ENCODE peak calls at places on chromosomes 3 and 15, in four cellular contexts. W is ovary, F is heart left ventricle, X is SK-N-SH. U is an unnamed sample.
A peak's percentile ranks its signal among the peaks of the same experiment; 100 is the strongest.

GRCh38 chr3:54641226-54642014 is 286.4 kb downstream of the LRTM1 start:
- DNase-seq in F (no peak), W (no peak), X (no peak), U (no peak)

GRCh38 chr3:8895829-8896228 is 67.4 kb downstream of the RAD18 start:
- DNase-seq in X (no peak), W (no peak), F (no peak), U (no peak)

GRCh38 chr15:83365370-83365938 is 81.0 kb upstream of the BNC1 start:
- DNase-seq in W (peak; percentile 56), X (peak; percentile 55), F (no peak), U (peak; percentile 68)

GRCh38 chr15:79219393-79220056 is 63.0 kb upstream of the ANKRD34C start:
- DNase-seq in W (no peak), F (no peak), X (no peak), U (no peak)

GRCh38 chr3:88595025-88595424 is 445.3 kb downstream of the C3orf38 start:
- DNase-seq in F (no peak), X (no peak), W (no peak), U (peak; percentile 1)

GRCh38 chr3:169286214-169286613 is 377.3 kb downstream of the MECOM start:
- DNase-seq in F (no peak), X (no peak), W (no peak), U (peak; percentile 47)

GRCh38 chr15:38186505-38186904 is 66.1 kb upstream of the SPRED1 start:
- DNase-seq in F (no peak), W (no peak), X (no peak), U (no peak)

GRCh38 chr15:47439146-47439869 is 278.0 kb upstream of the SEMA6D start:
- DNase-seq in X (peak; percentile 9), F (no peak), W (no peak), U (no peak)

GRCh38 chr15:90868261-90868689 is at the start of gene FURIN:
- DNase-seq in W (no peak), X (no peak), F (no peak), U (no peak)

DNA sequence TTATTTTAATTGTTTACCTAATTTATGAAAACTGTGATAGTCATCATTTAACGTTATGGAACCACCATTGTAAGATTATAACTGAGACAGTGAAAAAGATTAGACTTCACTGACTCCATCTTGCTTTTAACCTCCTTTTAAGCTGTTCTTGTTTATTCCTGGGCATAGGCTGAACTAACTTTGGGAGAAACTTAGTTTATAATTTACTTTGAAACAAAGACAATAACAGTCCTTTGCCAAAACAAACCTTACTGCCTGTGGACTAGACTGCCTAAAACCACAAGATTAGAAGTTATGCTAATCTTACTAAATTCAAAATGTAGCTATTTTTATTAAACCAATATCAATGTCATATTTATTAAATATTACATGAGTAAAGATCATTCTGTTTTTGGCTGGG is 44.3 kb upstream of the TMEM45A start:
- DNase-seq in X (no peak), W (no peak), F (no peak), U (no peak)
- H3K4me3 ChIP-seq in X (no peak overlapping the region), W (no peak overlapping the region), F (no peak overlapping the region), U (no peak overlapping the region)

GRCh38 chr3:51710631-51711351 is 3.9 kb downstream of the GRM2 start:
- DNase-seq in F (peak; percentile 15), X (peak; percentile 47), W (peak; percentile 18), U (no peak)
- TF ChIP-seq CTCF in F (no peak), X (no peak), W (no peak), U (no peak)

GRCh38 chr15:64861331-64861730 is 19.6 kb downstream of the PLEKHO2 start:
- DNase-seq in W (no peak), F (no peak), X (no peak), U (no peak)

GRCh38 chr15:64865998-64866520 is 24.3 kb downstream of the PLEKHO2 start:
- DNase-seq in W (peak; percentile 79), X (no peak), F (no peak), U (peak; percentile 63)

GRCh38 chr15:64865126-64865997 is 23.6 kb downstream of the PLEKHO2 start:
- DNase-seq in W (no peak), F (no peak), X (no peak), U (no peak)

GRCh38 chr15:64861960-64862359 is 20.2 kb downstream of the PLEKHO2 start:
- DNase-seq in X (no peak), F (no peak), W (no peak), U (no peak)

GRCh38 chr15:64864080-64864479 is 22.4 kb downstream of the PLEKHO2 start:
- DNase-seq in W (no peak), F (no peak), X (no peak), U (no peak)
- H3K4me3 ChIP-seq in W (no peak overlapping the region), F (no peak overlapping the region), X (no peak overlapping the region), U (no peak overlapping the region)

GRCh38 chr3:132735589-132735988 is 13.4 kb upstream of the NPHP3 start:
- DNase-seq in W (no peak), X (no peak), F (no peak), U (no peak)

GRCh38 chr3:132726341-132726823 is 4.2 kb upstream of the NPHP3 start:
- DNase-seq in F (no peak), X (peak; percentile 19), W (no peak), U (peak; percentile 52)

DNA sequence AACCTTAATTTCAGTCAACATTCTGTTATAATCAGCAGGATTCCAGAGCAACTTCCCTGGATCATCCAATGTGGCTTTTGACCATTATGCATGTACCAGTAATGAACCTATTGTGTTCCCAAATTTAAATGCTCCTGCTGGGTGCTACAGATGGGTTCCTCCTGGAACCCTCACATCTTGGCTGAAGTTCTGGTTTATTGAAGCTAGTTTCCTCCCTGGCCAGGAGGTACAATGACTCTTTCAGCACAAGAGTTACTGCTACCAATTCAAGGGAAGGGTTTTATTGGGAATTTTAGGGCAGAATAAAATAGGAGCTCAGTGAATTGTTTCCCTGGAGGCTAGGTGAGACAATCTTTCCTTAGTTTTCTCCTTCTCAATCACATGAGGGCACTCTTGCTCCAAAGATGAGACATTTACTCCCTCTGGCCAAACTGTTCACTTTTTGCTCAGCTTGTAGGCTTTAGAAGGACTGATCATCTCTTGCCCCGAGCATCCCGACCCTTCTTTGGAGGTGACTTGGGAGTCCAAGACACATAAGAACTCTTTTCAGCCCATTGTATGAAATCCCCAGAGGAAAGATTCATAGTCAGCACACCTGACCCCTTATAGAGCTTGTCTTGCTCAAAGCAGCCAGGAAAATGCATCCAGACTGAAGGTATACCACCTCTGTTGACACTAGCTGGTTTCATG is 8.8 kb upstream of the NPHP3 start:
- DNase-seq in W (no peak), F (no peak), X (peak; percentile 46), U (peak; percentile 71)
- TF ChIP-seq CTCF in W (no peak), F (peak; percentile 41), X (peak; percentile 68), U (peak; percentile 45)

GRCh38 chr3:128497305-128498126 is 4.5 kb upstream of the GATA2 start:
- DNase-seq in F (peak; percentile 72), X (peak; percentile 95), W (peak; percentile 76), U (peak; percentile 29)

GRCh38 chr3:128498127-128498626 is 5.2 kb upstream of the GATA2 start:
- DNase-seq in X (no peak), W (no peak), F (no peak), U (no peak)

GRCh38 chr3:128496019-128496601 is 3.1 kb upstream of the GATA2 start:
- DNase-seq in X (no peak), W (no peak), F (no peak), U (no peak)

GRCh38 chr3:128495435-128495970 is 2.5 kb upstream of the GATA2 start:
- DNase-seq in F (no peak), X (peak; percentile 66), W (no peak), U (no peak)

GRCh38 chr3:128496602-128497304 is 3.8 kb upstream of the GATA2 start:
- DNase-seq in F (no peak), X (peak; percentile 73), W (peak; percentile 54), U (peak; percentile 22)
- H3K4me3 ChIP-seq in F (no peak overlapping the region), X (peak overlapping the region; percentile 44), W (peak overlapping the region; percentile 42), U (no peak overlapping the region)

U was measured in fibroblast of the aortic adventitia.